ENCODE peak calls at places on chromosomes 12 and 14, in seven cellular contexts. One of them, this sample, is unnamed.

GRCh38 chr14:62736004-62736403 is 309.3 kb downstream of the KCNH5 start:
- DNase-seq in tibial artery: no peak
- DNase-seq in heart left ventricle: no peak
- DNase-seq in prostate gland: no peak
- DNase-seq in lower lobe of right lung: no peak
- DNase-seq in hepatocyte: no peak
- DNase-seq in astrocyte: no peak
- DNase-seq in this sample: no peak

GRCh38 chr12:26156201-26156871 is 31.5 kb upstream of the BHLHE41 start:
- DNase-seq in heart left ventricle: no peak
- DNase-seq in hepatocyte: no peak
- DNase-seq in lower lobe of right lung: no peak
- DNase-seq in astrocyte: no peak
- DNase-seq in tibial artery: no peak
- DNase-seq in prostate gland: no peak
- DNase-seq in this sample: no peak

GRCh38 chr12:68919581-68920239 is 13.3 kb downstream of the CPM start:
- DNase-seq in heart left ventricle: no peak
- DNase-seq in astrocyte: no peak
- DNase-seq in lower lobe of right lung: no peak
- DNase-seq in prostate gland: no peak
- DNase-seq in hepatocyte: no peak
- DNase-seq in tibial artery: no peak
- DNase-seq in this sample: no peak

GRCh38 chr14:88422919-88423318 is 37.5 kb downstream of the SPATA7 start:
- DNase-seq in lower lobe of right lung: no peak
- DNase-seq in hepatocyte: no peak
- DNase-seq in prostate gland: no peak
- DNase-seq in heart left ventricle: no peak
- DNase-seq in astrocyte: peak; percentile 67
- DNase-seq in tibial artery: no peak
- DNase-seq in this sample: no peak

GRCh38 chr12:132329036-132329738 is at the start of gene GALNT9:
- DNase-seq in tibial artery: no peak
- DNase-seq in prostate gland: no peak
- DNase-seq in hepatocyte: peak; percentile 59
- DNase-seq in astrocyte: no peak
- DNase-seq in lower lobe of right lung: no peak
- DNase-seq in heart left ventricle: no peak
- DNase-seq in this sample: peak; percentile 78

GRCh38 chr14:54902143-54902520 is 494 bp downstream of the GCH1 start:
- DNase-seq in hepatocyte: peak; percentile 89
- DNase-seq in heart left ventricle: peak; percentile 77
- DNase-seq in astrocyte: peak; percentile 17
- DNase-seq in prostate gland: peak; percentile 48
- DNase-seq in lower lobe of right lung: peak; percentile 88
- DNase-seq in tibial artery: peak; percentile 73
- DNase-seq in this sample: peak; percentile 73

GRCh38 chr12:43937947-43938346 is 102.1 kb downstream of the TMEM117 start:
- DNase-seq in astrocyte: no peak
- DNase-seq in lower lobe of right lung: no peak
- DNase-seq in hepatocyte: peak; percentile 11
- DNase-seq in heart left ventricle: no peak
- DNase-seq in prostate gland: no peak
- DNase-seq in tibial artery: no peak
- DNase-seq in this sample: peak; percentile 15

GRCh38 chr12:39603065-39603464 is 16.5 kb downstream of the ABCD2 start:
- DNase-seq in prostate gland: no peak
- DNase-seq in lower lobe of right lung: no peak
- DNase-seq in astrocyte: no peak
- DNase-seq in heart left ventricle: no peak
- DNase-seq in tibial artery: no peak
- DNase-seq in hepatocyte: no peak
- DNase-seq in this sample: no peak

GRCh38 chr14:28870033-28870564 is 103.5 kb downstream of the FOXG1 start:
- DNase-seq in tibial artery: no peak
- DNase-seq in prostate gland: no peak
- DNase-seq in hepatocyte: no peak
- DNase-seq in lower lobe of right lung: no peak
- DNase-seq in astrocyte: no peak
- DNase-seq in heart left ventricle: no peak
- DNase-seq in this sample: no peak

GRCh38 chr12:69239922-69240624 is 704 bp downstream of the CPSF6 start:
- DNase-seq in heart left ventricle: peak; percentile 52
- DNase-seq in astrocyte: peak; percentile 3
- DNase-seq in lower lobe of right lung: peak; percentile 71
- DNase-seq in prostate gland: peak; percentile 33
- DNase-seq in hepatocyte: peak; percentile 71
- DNase-seq in tibial artery: peak; percentile 51
- DNase-seq in this sample: peak; percentile 68

GRCh38 chr12:65728913-65729793 is 95.1 kb upstream of the HMGA2 start:
- DNase-seq in hepatocyte: peak; percentile 43
- DNase-seq in tibial artery: no peak
- DNase-seq in lower lobe of right lung: no peak
- DNase-seq in heart left ventricle: no peak
- DNase-seq in prostate gland: no peak
- DNase-seq in astrocyte: peak; percentile 17
- DNase-seq in this sample: peak; percentile 18

GRCh38 chr12:95173392-95174251 is 43.6 kb downstream of the FGD6 start:
- DNase-seq in astrocyte: peak; percentile 95
- DNase-seq in lower lobe of right lung: peak; percentile 69
- DNase-seq in tibial artery: no peak
- DNase-seq in hepatocyte: peak; percentile 75
- DNase-seq in heart left ventricle: peak; percentile 66
- DNase-seq in prostate gland: peak; percentile 49
- DNase-seq in this sample: peak; percentile 80

GRCh38 chr12:44511289-44511688 is 364.8 kb downstream of the NELL2 start:
- DNase-seq in astrocyte: no peak
- DNase-seq in hepatocyte: no peak
- DNase-seq in heart left ventricle: no peak
- DNase-seq in lower lobe of right lung: no peak
- DNase-seq in tibial artery: no peak
- DNase-seq in prostate gland: no peak
- DNase-seq in this sample: no peak

GRCh38 chr12:96590970-96591369 is 101.6 kb downstream of the CFAP54 start:
- DNase-seq in astrocyte: no peak
- DNase-seq in prostate gland: no peak
- DNase-seq in heart left ventricle: no peak
- DNase-seq in hepatocyte: no peak
- DNase-seq in tibial artery: no peak
- DNase-seq in lower lobe of right lung: no peak
- DNase-seq in this sample: no peak

GRCh38 chr14:77761205-77761931 is 412 bp upstream of the SNW1 start:
- DNase-seq in prostate gland: no peak
- DNase-seq in tibial artery: peak; percentile 55
- DNase-seq in lower lobe of right lung: no peak
- DNase-seq in astrocyte: peak; percentile 24
- DNase-seq in heart left ventricle: peak; percentile 25
- DNase-seq in hepatocyte: peak; percentile 11
- DNase-seq in this sample: peak; percentile 35

GRCh38 chr12:101570022-101570421 is 24.7 kb upstream of the MYBPC1 start:
- DNase-seq in prostate gland: peak; percentile 17
- DNase-seq in astrocyte: peak; percentile 47
- DNase-seq in heart left ventricle: no peak
- DNase-seq in tibial artery: no peak
- DNase-seq in lower lobe of right lung: no peak
- DNase-seq in hepatocyte: peak; percentile 68
- DNase-seq in this sample: peak; percentile 64

GRCh38 chr14:60093088-60093487 is 1.4 kb downstream of the PCNX4 start:
- DNase-seq in lower lobe of right lung: no peak
- DNase-seq in tibial artery: no peak
- DNase-seq in prostate gland: no peak
- DNase-seq in heart left ventricle: no peak
- DNase-seq in astrocyte: no peak
- DNase-seq in hepatocyte: no peak
- DNase-seq in this sample: no peak

DNA sequence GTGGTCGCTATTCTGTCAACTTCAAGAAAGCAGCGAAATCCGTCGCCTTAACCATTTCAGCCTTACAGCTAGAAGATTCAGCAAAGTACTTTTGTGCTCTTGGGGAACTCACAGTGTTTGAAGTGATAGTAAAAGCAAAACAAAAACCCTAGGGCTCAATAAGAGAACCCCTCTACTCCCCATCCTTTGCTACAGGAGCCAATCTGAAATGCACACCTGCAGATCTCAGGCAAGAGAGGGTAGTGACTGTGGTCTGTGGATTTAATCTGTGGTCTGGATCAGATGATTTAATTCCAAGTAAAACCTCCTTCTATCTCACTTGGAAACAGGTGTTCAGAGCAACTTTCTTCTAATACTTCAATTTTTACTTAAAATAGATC is 422.9 kb upstream of the OR4E1 start:
- DNase-seq in hepatocyte: no peak
- DNase-seq in heart left ventricle: no peak
- DNase-seq in tibial artery: no peak
- DNase-seq in prostate gland: no peak
- DNase-seq in lower lobe of right lung: no peak
- DNase-seq in astrocyte: no peak
- DNase-seq in this sample: no peak
- TF ChIP-seq CTCF in hepatocyte: no peak
- TF ChIP-seq CTCF in heart left ventricle: no peak
- TF ChIP-seq CTCF in tibial artery: no peak
- TF ChIP-seq CTCF in prostate gland: no peak
- TF ChIP-seq CTCF in lower lobe of right lung: no peak
- TF ChIP-seq CTCF in astrocyte: no peak
- TF ChIP-seq CTCF in this sample: no peak

GRCh38 chr14:56805992-56806737 is 4.1 kb downstream of the OTX2 start:
- DNase-seq in hepatocyte: no peak
- DNase-seq in tibial artery: no peak
- DNase-seq in heart left ventricle: no peak
- DNase-seq in lower lobe of right lung: no peak
- DNase-seq in astrocyte: no peak
- DNase-seq in prostate gland: no peak
- DNase-seq in this sample: no peak
- H3K4me1 ChIP-seq in hepatocyte: peaks cover 11% of the 10 kb centered on the region
- H3K4me1 ChIP-seq in tibial artery: peaks cover 13% of the 10 kb centered on the region
- H3K4me1 ChIP-seq in heart left ventricle: peaks cover 14% of the 10 kb centered on the region
- H3K4me1 ChIP-seq in lower lobe of right lung: peaks cover 9% of the 10 kb centered on the region
- H3K4me1 ChIP-seq in astrocyte: no peaks in the 10 kb centered on the region
- H3K4me1 ChIP-seq in prostate gland: no peaks in the 10 kb centered on the region
- H3K4me1 ChIP-seq in this sample: peaks cover 17% of the 10 kb centered on the region

DNA sequence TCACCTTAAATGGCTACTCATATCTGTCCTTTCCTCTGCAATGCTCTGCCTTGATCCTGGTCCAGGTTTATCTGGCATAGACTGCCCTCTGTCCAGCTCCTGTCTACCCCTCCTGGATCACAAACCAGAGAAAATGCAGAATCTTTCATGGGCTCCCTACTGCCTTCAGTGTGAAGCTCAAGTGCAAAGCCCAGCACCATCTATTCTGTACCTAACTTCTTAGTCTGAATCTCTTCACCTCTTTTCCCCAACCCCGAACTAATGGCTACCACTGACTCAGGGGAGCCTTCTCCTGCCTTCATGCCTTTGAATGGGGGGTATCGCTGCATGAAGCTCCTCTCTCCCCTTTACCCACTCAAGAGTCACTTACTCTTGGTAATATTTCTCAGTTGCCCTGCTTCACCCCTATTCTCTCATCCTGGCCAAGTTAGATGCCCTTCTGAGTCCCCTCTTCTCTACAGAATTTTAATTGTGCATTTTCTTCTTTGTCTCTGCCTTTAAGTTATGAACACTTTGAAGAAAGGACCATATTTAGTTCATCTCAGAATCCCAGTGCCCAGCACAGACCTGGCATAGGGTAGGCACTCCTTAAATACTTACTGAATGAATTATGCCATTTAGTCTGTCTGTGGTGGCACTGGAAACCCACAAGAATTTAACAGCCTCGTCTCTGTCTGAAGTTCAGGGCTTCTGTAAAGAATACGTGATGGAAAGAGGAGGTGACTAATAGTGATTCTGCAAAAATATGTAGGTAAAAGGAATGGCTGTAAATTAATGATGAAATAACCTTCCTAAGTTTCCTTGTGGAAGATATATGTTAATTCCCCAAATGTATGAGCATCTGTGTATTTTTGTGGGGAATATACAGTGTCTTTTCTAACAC is 191.3 kb upstream of the AMIGO2 start:
- DNase-seq in prostate gland: no peak
- DNase-seq in tibial artery: no peak
- DNase-seq in astrocyte: peak; percentile 96
- DNase-seq in hepatocyte: no peak
- DNase-seq in heart left ventricle: no peak
- DNase-seq in lower lobe of right lung: no peak
- DNase-seq in this sample: no peak
- H3K27ac ChIP-seq in prostate gland: no peak overlapping the region
- H3K27ac ChIP-seq in tibial artery: no peak overlapping the region
- H3K27ac ChIP-seq in astrocyte: peak overlapping the region; percentile 95
- H3K27ac ChIP-seq in hepatocyte: no peak overlapping the region
- H3K27ac ChIP-seq in heart left ventricle: no peak overlapping the region
- H3K27ac ChIP-seq in lower lobe of right lung: no peak overlapping the region
- H3K27ac ChIP-seq in this sample: no peak overlapping the region

DNA sequence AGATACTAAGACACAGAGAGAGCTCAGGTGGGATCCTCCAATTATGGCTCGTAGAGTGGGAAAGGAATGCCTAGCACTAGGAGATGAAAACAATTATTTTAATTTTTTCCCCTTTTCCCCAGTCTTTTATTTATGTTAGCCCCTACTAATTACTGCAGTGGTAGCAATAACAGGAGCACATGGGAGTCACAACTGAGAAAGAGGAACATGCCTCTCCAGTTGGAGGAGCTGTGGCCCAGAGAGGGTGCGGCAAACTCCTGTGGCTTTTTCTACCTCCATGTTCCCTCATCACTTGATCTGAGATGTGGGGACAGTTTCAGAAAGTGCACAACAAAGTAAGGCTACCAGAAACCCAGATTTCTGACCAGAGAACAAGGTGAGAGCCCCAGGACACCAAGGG is 25.9 kb upstream of the POC1B start:
- DNase-seq in heart left ventricle: no peak
- DNase-seq in astrocyte: no peak
- DNase-seq in lower lobe of right lung: no peak
- DNase-seq in prostate gland: no peak
- DNase-seq in hepatocyte: no peak
- DNase-seq in tibial artery: no peak
- DNase-seq in this sample: no peak
- TF ChIP-seq CTCF in heart left ventricle: no peak
- TF ChIP-seq CTCF in astrocyte: no peak
- TF ChIP-seq CTCF in lower lobe of right lung: no peak
- TF ChIP-seq CTCF in prostate gland: no peak
- TF ChIP-seq CTCF in hepatocyte: no peak
- TF ChIP-seq CTCF in tibial artery: no peak
- TF ChIP-seq CTCF in this sample: no peak

GRCh38 chr14:96614528-96614927 is 112.3 kb downstream of the PAPOLA start:
- DNase-seq in astrocyte: no peak
- DNase-seq in hepatocyte: no peak
- DNase-seq in tibial artery: no peak
- DNase-seq in prostate gland: no peak
- DNase-seq in lower lobe of right lung: no peak
- DNase-seq in heart left ventricle: no peak
- DNase-seq in this sample: no peak
- H3K4me1 ChIP-seq in astrocyte: no peaks in the 10 kb centered on the region
- H3K4me1 ChIP-seq in hepatocyte: no peaks in the 10 kb centered on the region
- H3K4me1 ChIP-seq in tibial artery: no peaks in the 10 kb centered on the region
- H3K4me1 ChIP-seq in prostate gland: no peaks in the 10 kb centered on the region
- H3K4me1 ChIP-seq in lower lobe of right lung: no peaks in the 10 kb centered on the region
- H3K4me1 ChIP-seq in heart left ventricle: no peaks in the 10 kb centered on the region
- H3K4me1 ChIP-seq in this sample: no peaks in the 10 kb centered on the region

DNA sequence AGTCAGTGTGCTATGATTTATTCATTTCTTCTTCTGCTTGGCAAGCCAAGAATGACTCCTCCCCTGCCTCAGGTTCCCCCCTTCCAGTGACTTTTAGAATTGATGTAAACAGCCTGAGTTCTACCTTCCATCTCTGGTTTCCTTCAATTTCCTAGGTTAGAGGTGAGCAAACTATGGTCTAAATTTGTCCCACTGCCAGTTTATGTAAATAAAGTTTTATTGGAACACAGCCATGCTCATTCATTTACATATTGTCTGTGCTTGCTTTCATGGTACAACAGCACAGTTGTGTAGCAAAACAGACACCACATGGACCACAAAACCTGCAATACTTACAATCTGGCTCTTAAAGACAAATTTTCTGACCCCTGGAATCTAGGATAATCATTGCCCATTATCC is 34.8 kb upstream of the WSCD2 start:
- DNase-seq in hepatocyte: no peak
- DNase-seq in heart left ventricle: no peak
- DNase-seq in astrocyte: no peak
- DNase-seq in lower lobe of right lung: no peak
- DNase-seq in tibial artery: no peak
- DNase-seq in prostate gland: no peak
- DNase-seq in this sample: no peak
- H3K27ac ChIP-seq in hepatocyte: no peak overlapping the region
- H3K27ac ChIP-seq in heart left ventricle: no peak overlapping the region
- H3K27ac ChIP-seq in astrocyte: no peak overlapping the region
- H3K27ac ChIP-seq in lower lobe of right lung: no peak overlapping the region
- H3K27ac ChIP-seq in tibial artery: no peak overlapping the region
- H3K27ac ChIP-seq in prostate gland: no peak overlapping the region
- H3K27ac ChIP-seq in this sample: no peak overlapping the region